ENCODE peak calls at places on chromosomes 4 and X, in five cellular contexts. W is neuronal stem cell, N is H9, M is mesenchymal stem cell, O is H1. J is an unnamed sample.

GRCh38 chrX:19127649-19128168 is 5.4 kb upstream of the ADGRG2 start:
- DNase-seq in W (no peak), N (no peak), O (no peak), M (no peak), J (no peak)

GRCh38 chr4:169256101-169256612 is 14.6 kb downstream of the SH3RF1 start:
- DNase-seq in O (no peak), W (no peak), N (no peak), M (peak), J (no peak)

GRCh38 chr4:2515835-2516550 is 20.5 kb upstream of the FAM193A start:
- DNase-seq in W (no peak), N (no peak), O (no peak), M (no peak), J (no peak)

GRCh38 chr4:126470862-126471261 is 1156.1 kb downstream of the FAT4 start:
- DNase-seq in M (peak), O (no peak), N (no peak), W (no peak), J (no peak)

GRCh38 chr4:53015681-53016080 is 153.6 kb downstream of the RASL11B start:
- DNase-seq in N (peak), M (peak), W (peak), O (peak), J (peak)

GRCh38 chr4:11700751-11701226 is 272.1 kb upstream of the HS3ST1 start:
- DNase-seq in M (peak), W (no peak), O (no peak), N (no peak), J (peak)

GRCh38 chr4:6616087-6616995 is 24.1 kb upstream of the MRFAP1 start:
- DNase-seq in O (no peak), W (no peak), M (no peak), N (no peak), J (no peak)

GRCh38 chrX:119984652-119985051 is 41.1 kb upstream of the NKAP start:
- DNase-seq in W (no peak), M (no peak), N (no peak), O (no peak), J (no peak)

GRCh38 chr4:105808459-105809041 is 86.7 kb upstream of the NPNT start:
- DNase-seq in W (no peak), O (no peak), M (peak), N (no peak), J (peak)

GRCh38 chr4:62408467-62408866 is 1208.3 kb downstream of the ADGRL3 start:
- DNase-seq in O (no peak), N (no peak), M (peak), W (no peak), J (no peak)

GRCh38 chrX:133654801-133655200 is 239.5 kb upstream of the GPC4 start:
- DNase-seq in M (peak), W (no peak), O (no peak), N (no peak), J (peak)

GRCh38 chr4:26083987-26084386 is 170.0 kb downstream of the SMIM20 start:
- DNase-seq in M (peak), N (no peak), W (no peak), O (no peak), J (peak)

GRCh38 chrX:19889582-19890342 is 2.4 kb upstream of the SH3KBP1 start:
- DNase-seq in W (no peak), O (no peak), M (peak), N (no peak), J (peak)

GRCh38 chrX:31260351-31260750 is 188.5 kb upstream of the FTHL17 start:
- DNase-seq in W (no peak), O (no peak), M (no peak), N (no peak), J (no peak)

GRCh38 chr4:3483471-3483921 is 20.4 kb downstream of the DOK7 start:
- DNase-seq in M (peak), O (no peak), N (no peak), W (no peak), J (no peak)

GRCh38 chr4:14994242-14994641 is 8.0 kb upstream of the CPEB2 start:
- DNase-seq in O (no peak), N (no peak), M (peak), W (no peak), J (peak)

GRCh38 chrX:71493111-71493613 is 39.7 kb upstream of the OGT start:
- DNase-seq in W (no peak), M (no peak), O (no peak), N (no peak), J (peak)

GRCh38 chr4:24470681-24471622 is 113.4 kb downstream of the DHX15 start:
- DNase-seq in W (peak), N (peak), O (no peak), M (peak), J (no peak)

GRCh38 chr4:168693750-168694470 is 197.1 kb downstream of the PALLD start:
- DNase-seq in W (no peak), O (no peak), N (no peak), M (no peak), J (no peak)

GRCh38 chrX:20680998-20681397 is 414.3 kb upstream of the RPS6KA3 start:
- DNase-seq in N (no peak), W (no peak), O (no peak), M (no peak), J (peak)

GRCh38 chr4:139331185-139331584 is 28.9 kb upstream of the NDUFC1 start:
- DNase-seq in M (no peak), O (no peak), W (no peak), N (no peak), J (peak)

GRCh38 chr4:23889814-23890269 is at the start of gene PPARGC1A:
- DNase-seq in W (peak), M (peak), N (no peak), O (no peak), J (peak)

GRCh38 chr4:100391913-100392312 is 125.9 kb downstream of the EMCN start:
- DNase-seq in O (no peak), W (no peak), N (no peak), M (peak), J (no peak)

GRCh38 chr4:8696369-8697127 is 104.0 kb downstream of the CPZ start:
- DNase-seq in O (no peak), W (no peak), N (peak), M (no peak), J (no peak)

GRCh38 chr4:4455199-4455865 is 68.4 kb downstream of the NSG1 start:
- DNase-seq in W (no peak), M (no peak), O (no peak), N (no peak), J (no peak)

GRCh38 chrX:72169008-72169728 is 12.4 kb upstream of the PIN4 start:
- DNase-seq in W (no peak), O (no peak), N (no peak), M (no peak), J (no peak)

GRCh38 chr4:114180481-114180880 is 201.0 kb upstream of the ARSJ start:
- DNase-seq in O (peak), M (peak), N (peak), W (peak), J (peak)

GRCh38 chr4:108700358-108700757 is 50.0 kb downstream of the OSTC start:
- DNase-seq in M (peak), N (no peak), W (no peak), O (no peak), J (no peak)

GRCh38 chrX:25523574-25523973 is 507.8 kb upstream of the ARX start:
- DNase-seq in N (peak), M (no peak), O (peak), W (peak), J (peak)

GRCh38 chr4:88320174-88320779 is 35.9 kb upstream of the PPM1K start:
- DNase-seq in N (no peak), O (no peak), W (no peak), M (no peak), J (no peak)

GRCh38 chrX:39020051-39020669 is 218.9 kb downstream of the MID1IP1 start:
- DNase-seq in W (no peak), M (no peak), N (no peak), O (no peak), J (no peak)
- H2BK12ac ChIP-seq in W (no peak), M (no peak), N (no peak), O (no peak), J (no peak)

GRCh38 chrX:47420967-47421366 is 50.6 kb downstream of the ZNF157 start:
- DNase-seq in N (no peak), W (no peak), O (no peak), M (no peak), J (no peak)
- H2BK12ac ChIP-seq in N (no peak), W (no peak), O (no peak), M (no peak), J (no peak)

GRCh38 chr4:39201963-39202362 is 19.6 kb downstream of the WDR19 start:
- DNase-seq in O (no peak), M (no peak), W (no peak), N (no peak), J (no peak)
- H2BK12ac ChIP-seq in O (no peak), M (no peak), W (no peak), N (no peak), J (no peak)

GRCh38 chr4:183393446-183393845 is 51.0 kb upstream of the CDKN2AIP start:
- DNase-seq in N (no peak), W (no peak), O (no peak), M (no peak), J (no peak)

GRCh38 chr4:183392377-183392776 is 52.1 kb upstream of the CDKN2AIP start:
- DNase-seq in O (no peak), W (no peak), M (no peak), N (no peak), J (no peak)

GRCh38 chr4:183396187-183396738 is 48.2 kb upstream of the CDKN2AIP start:
- DNase-seq in N (no peak), W (no peak), M (no peak), O (no peak), J (no peak)

GRCh38 chr4:183395395-183395794 is 49.0 kb upstream of the CDKN2AIP start:
- DNase-seq in O (no peak), W (no peak), M (no peak), N (no peak), J (no peak)

GRCh38 chr4:183394166-183394951 is 50.1 kb upstream of the CDKN2AIP start:
- DNase-seq in W (no peak), N (no peak), O (no peak), M (no peak), J (no peak)
- H2BK12ac ChIP-seq in W (no peak), N (no peak), O (no peak), M (no peak), J (no peak)

GRCh38 chrX:143945171-143945570 is 61.3 kb downstream of the UBE2NL start:
- DNase-seq in M (no peak), O (no peak), W (no peak), N (no peak), J (no peak)
- H2BK12ac ChIP-seq in M (no peak), O (no peak), W (no peak), N (no peak), J (no peak)

DNA sequence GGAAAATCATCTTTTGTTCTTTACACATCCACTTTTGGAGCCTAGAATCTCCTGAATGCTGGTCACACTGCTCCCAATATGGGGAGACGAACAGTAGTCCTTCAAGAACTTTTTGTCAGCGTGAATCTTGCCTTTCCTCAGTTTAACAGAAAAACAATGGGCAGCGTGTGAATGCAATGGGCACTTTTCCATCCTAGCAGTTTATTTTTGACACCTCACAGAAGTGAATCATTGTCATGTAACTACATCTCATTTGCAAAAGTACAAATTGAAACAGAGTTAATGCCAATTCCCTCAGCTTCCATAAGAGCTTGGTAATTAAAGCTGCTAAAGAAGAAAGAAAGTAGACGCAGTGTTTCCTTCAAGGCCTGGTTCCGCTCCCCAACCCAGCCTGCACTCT is 85.5 kb downstream of the DRD5 start:
- DNase-seq in M (no peak), N (no peak), O (no peak), W (no peak), J (no peak)
- H2BK12ac ChIP-seq in M (no peak), N (no peak), O (no peak), W (no peak), J (no peak)